ENCODE peak calls at places on chromosomes 3 and 15, in nine cellular contexts. J is IMR-90, P is left ventricle myocardium inferior, Y is tibial artery, O is uterus, T is transverse colon, L is breast epithelium, F is GM12878, Q is sigmoid colon. N is an unnamed sample. For H3K4me1, the result is how much of the 10 kb centered on the place peaks cover.

GRCh38 chr3:185402561-185402960 is 39.6 kb downstream of the MAP3K13 start:
- DNase-seq in J (peak), P (no peak), Y (no peak), O (no peak), T (no peak), L (no peak), F (no peak), Q (no peak), N (peak)

GRCh38 chr3:9225268-9225667 is 24.2 kb downstream of the SRGAP3 start:
- DNase-seq in J (no peak), P (no peak), Y (no peak), O (no peak), T (no peak), L (no peak), F (no peak), Q (no peak), N (no peak)

GRCh38 chr15:63553388-63553791 is 43.8 kb upstream of the FBXL22 start:
- DNase-seq in J (peak), P (no peak), Y (peak), O (peak), T (no peak), L (no peak), F (no peak), Q (no peak), N (peak)

GRCh38 chr3:30826381-30827061 is 67.9 kb downstream of the GADL1 start:
- DNase-seq in J (no peak), P (no peak), Y (no peak), O (no peak), T (no peak), L (no peak), F (no peak), Q (no peak), N (no peak)

GRCh38 chr3:102183186-102183585 is 251.6 kb upstream of the ZPLD1 start:
- DNase-seq in J (no peak), P (no peak), Y (no peak), O (no peak), T (no peak), L (no peak), F (no peak), Q (no peak), N (no peak)

GRCh38 chr15:68994149-68994548 is 20.3 kb upstream of the NOX5 start:
- DNase-seq in J (peak), P (no peak), Y (no peak), O (no peak), T (no peak), L (no peak), F (no peak), Q (no peak), N (no peak)

GRCh38 chr3:185397676-185398075 is 34.7 kb downstream of the MAP3K13 start:
- DNase-seq in J (no peak), P (no peak), Y (no peak), O (no peak), T (no peak), L (no peak), F (no peak), Q (no peak), N (peak)

GRCh38 chr3:122101646-122102045 is 46.5 kb downstream of the CD86 start:
- DNase-seq in J (peak), P (no peak), Y (no peak), O (no peak), T (no peak), L (no peak), F (peak), Q (no peak), N (no peak)

GRCh38 chr3:56909349-56909748 is 107.6 kb upstream of the ARHGEF3 start:
- DNase-seq in J (no peak), P (no peak), Y (no peak), O (no peak), T (no peak), L (no peak), F (no peak), Q (no peak), N (no peak)

GRCh38 chr3:56864090-56864489 is 62.3 kb upstream of the ARHGEF3 start:
- DNase-seq in J (no peak), P (no peak), Y (no peak), O (no peak), T (no peak), L (no peak), F (peak), Q (no peak), N (no peak)

GRCh38 chr3:155370198-155370597 is 76.7 kb upstream of the STRIT1 start:
- DNase-seq in J (no peak), P (peak), Y (peak), O (no peak), T (no peak), L (no peak), F (no peak), Q (peak), N (peak)

GRCh38 chr15:40594429-40594836 is 384 bp downstream of the KNL1 start:
- DNase-seq in J (peak), P (peak), Y (peak), O (no peak), T (peak), L (no peak), F (peak), Q (peak), N (peak)

GRCh38 chr3:54801977-54802376 is 125.9 kb downstream of the LRTM1 start:
- DNase-seq in J (no peak), P (no peak), Y (no peak), O (no peak), T (no peak), L (no peak), F (no peak), Q (no peak), N (no peak)

GRCh38 chr15:67531379-67532059 is 10.6 kb downstream of the C15orf61 start:
- DNase-seq in J (peak), P (no peak), Y (no peak), O (no peak), T (no peak), L (no peak), F (no peak), Q (no peak), N (no peak)

GRCh38 chr3:97793415-97794019 is 28.3 kb upstream of the CRYBG3 start:
- DNase-seq in J (peak), P (no peak), Y (no peak), O (no peak), T (no peak), L (no peak), F (peak), Q (no peak), N (no peak)

GRCh38 chr3:14780927-14781507 is 37.7 kb upstream of the FGD5 start:
- DNase-seq in J (peak), P (peak), Y (no peak), O (peak), T (peak), L (no peak), F (peak), Q (peak), N (peak)

GRCh38 chr3:58116161-58116955 is 94.4 kb downstream of the DNASE1L3 start:
- DNase-seq in J (no peak), P (no peak), Y (no peak), O (no peak), T (no peak), L (no peak), F (peak), Q (no peak), N (no peak)

GRCh38 chr3:52507359-52507758 is 12.2 kb downstream of the STAB1 start:
- DNase-seq in J (peak), P (no peak), Y (no peak), O (no peak), T (no peak), L (no peak), F (no peak), Q (no peak), N (no peak)

GRCh38 chr3:131033480-131034080 is 6.9 kb downstream of the NEK11 start:
- DNase-seq in J (peak), P (no peak), Y (no peak), O (no peak), T (no peak), L (no peak), F (no peak), Q (no peak), N (no peak)

GRCh38 chr3:50480471-50480870 is 23.0 kb downstream of the CACNA2D2 start:
- DNase-seq in J (no peak), P (no peak), Y (no peak), O (no peak), T (no peak), L (no peak), F (no peak), Q (no peak), N (no peak)
- H3K4me3 ChIP-seq in J (no peak), P (no peak), Y (no peak), O (no peak), T (no peak), L (no peak), F (no peak), Q (no peak), N (no peak)

GRCh38 chr3:187328691-187329090 is 37.2 kb upstream of the MASP1 start:
- DNase-seq in J (no peak), P (no peak), Y (no peak), O (no peak), T (no peak), L (no peak), F (no peak), Q (peak), N (no peak)
- TF ChIP-seq CTCF in J (no peak), P (no peak), Y (no peak), O (no peak), T (no peak), L (no peak), F (no peak), Q (no peak), N (no peak)

GRCh38 chr3:44963571-44964325 is 12.2 kb downstream of the ZDHHC3 start:
- DNase-seq in J (no peak), P (no peak), Y (no peak), O (no peak), T (no peak), L (no peak), F (no peak), Q (no peak), N (no peak)
- H3K4me1 ChIP-seq in J (under half), P (half or more), Y (under half), O (under half), T (under half), L (under half), F (under half), Q (under half), N (under half)

GRCh38 chr3:3729261-3729660 is 70.0 kb upstream of the LRRN1 start:
- DNase-seq in J (no peak), P (no peak), Y (no peak), O (no peak), T (no peak), L (no peak), F (no peak), Q (no peak), N (no peak)
- H3K4me3 ChIP-seq in J (no peak), P (no peak), Y (no peak), O (no peak), T (no peak), L (no peak), F (no peak), Q (no peak), N (no peak)

GRCh38 chr3:65902304-65902793 is 136.4 kb downstream of the MAGI1 start:
- DNase-seq in J (no peak), P (no peak), Y (no peak), O (no peak), T (peak), L (peak), F (no peak), Q (no peak), N (no peak)
- TF ChIP-seq CTCF in J (no peak), P (no peak), Y (no peak), O (no peak), T (no peak), L (no peak), F (no peak), Q (no peak), N (no peak)

N was measured in heart right ventricle.